ENCODE peak calls at places on chromosomes 3 and 15, in nine cellular contexts. X is left kidney; P is NCI-H1417; Q is amniotic stem cell; F is fibroblast of lung; K is CD4-positive, CD25-positive, alpha-beta regulatory T cell; C is SK-N-DZ; U is NCI-H2107; V is NCI-H460. L is an unnamed sample.

GRCh38 chr3:18683900-18684299 is 258.8 kb upstream of the SATB1 start:
- DNase-seq in X (no peak), C (no peak), P (no peak), V (no peak), U (no peak), Q (no peak), F (no peak), K (no peak), L (no peak)

GRCh38 chr3:10526366-10526765 is 21.0 kb upstream of the ATP2B2 start:
- DNase-seq in C (no peak), U (no peak), Q (no peak), F (no peak), V (no peak), P (no peak), K (no peak), X (no peak), L (no peak)

GRCh38 chr3:105417538-105418289 is 51.0 kb downstream of the ALCAM start:
- DNase-seq in P (no peak), K (no peak), U (no peak), V (no peak), Q (no peak), X (no peak), C (no peak), F (peak), L (no peak)

GRCh38 chr15:78374436-78375393 is 34.6 kb downstream of the CRABP1 start:
- DNase-seq in F (no peak), U (no peak), V (no peak), Q (no peak), K (no peak), P (no peak), X (no peak), C (no peak), L (peak)

GRCh38 chr15:92958105-92958504 is 58.0 kb downstream of the CHD2 start:
- DNase-seq in K (peak), F (peak), U (no peak), P (no peak), C (no peak), X (no peak), V (no peak), Q (no peak), L (no peak)

GRCh38 chr3:44021646-44022594 is 219.8 kb upstream of the TOPAZ1 start:
- DNase-seq in X (peak), V (no peak), K (no peak), U (no peak), C (no peak), F (no peak), P (no peak), Q (no peak), L (no peak)

GRCh38 chr15:99326235-99326634 is 75.0 kb downstream of the LRRC28 start:
- DNase-seq in P (no peak), U (no peak), V (no peak), Q (no peak), F (no peak), K (no peak), X (no peak), C (no peak), L (no peak)

GRCh38 chr15:76512971-76513370 is 176.4 kb downstream of the ISL2 start:
- DNase-seq in F (no peak), K (no peak), U (no peak), X (no peak), Q (no peak), P (peak), C (no peak), V (no peak), L (no peak)

GRCh38 chr3:18216996-18217395 is 208.1 kb downstream of the SATB1 start:
- DNase-seq in V (no peak), X (no peak), U (no peak), F (no peak), P (no peak), K (no peak), Q (no peak), C (no peak), L (no peak)

GRCh38 chr3:184513276-184514150 is 48.1 kb upstream of the EPHB3 start:
- DNase-seq in C (peak), F (peak), V (peak), U (peak), P (peak), K (peak), Q (peak), X (peak), L (peak)

GRCh38 chr3:13025090-13025489 is 48.1 kb downstream of the IQSEC1 start:
- DNase-seq in P (no peak), K (no peak), U (no peak), V (no peak), X (no peak), F (peak), C (no peak), Q (peak), L (peak)

GRCh38 chr3:122725106-122725505 is 44.5 kb downstream of the PARP14 start:
- DNase-seq in Q (no peak), C (no peak), F (no peak), V (no peak), K (no peak), P (no peak), X (no peak), U (no peak), L (no peak)

GRCh38 chr3:24432989-24433388 is 61.7 kb downstream of the THRB start:
- DNase-seq in Q (no peak), C (no peak), X (no peak), K (no peak), F (no peak), V (no peak), U (no peak), P (no peak), L (no peak)

GRCh38 chr3:45915518-45916231 is 27.6 kb upstream of the CXCR6 start:
- DNase-seq in F (peak), K (peak), X (peak), C (no peak), U (no peak), Q (no peak), P (no peak), V (no peak), L (peak)

GRCh38 chr3:29409409-29409808 is 128.5 kb downstream of the RBMS3 start:
- DNase-seq in C (no peak), Q (no peak), P (no peak), X (no peak), F (no peak), U (no peak), V (no peak), K (no peak), L (no peak)

GRCh38 chr3:140859592-140860336 is 81.9 kb upstream of the SLC25A36 start:
- DNase-seq in F (no peak), P (peak), U (no peak), C (no peak), Q (no peak), K (no peak), X (peak), V (no peak), L (no peak)

GRCh38 chr3:122754867-122755835 is 38.5 kb downstream of the HSPBAP1 start:
- DNase-seq in P (no peak), X (peak), F (peak), K (no peak), U (no peak), Q (no peak), C (peak), V (peak), L (peak)

GRCh38 chr15:70854669-70854976 is 666 bp upstream of the LARP6 start:
- DNase-seq in X (no peak), P (no peak), U (no peak), C (no peak), Q (peak), K (no peak), F (peak), V (no peak), L (peak)

GRCh38 chr3:71010731-71011455 is 572.6 kb downstream of the FOXP1 start:
- DNase-seq in V (no peak), K (no peak), C (no peak), Q (no peak), F (no peak), X (no peak), P (peak), U (no peak), L (no peak)

GRCh38 chr15:31260646-31261265 is 65.9 kb upstream of the KLF13 start:
- DNase-seq in Q (no peak), U (no peak), X (no peak), P (no peak), K (no peak), C (no peak), V (no peak), F (no peak), L (no peak)

GRCh38 chr15:94193906-94194305 is 37.5 kb upstream of the MCTP2 start:
- DNase-seq in U (no peak), F (no peak), V (no peak), C (no peak), X (no peak), K (no peak), P (no peak), Q (no peak), L (no peak)

GRCh38 chr3:46860381-46861292 is 2.6 kb downstream of the MYL3 start:
- DNase-seq in F (no peak), U (no peak), K (no peak), P (peak), Q (no peak), C (peak), V (no peak), X (peak), L (no peak)